ENCODE peak calls at places on chromosomes 3 and 15, in nine cellular contexts. One of them, this sample, is unnamed.

GRCh38 chr3:60856299-60857046 is 394.8 kb downstream of the FHIT start:
- DNase-seq in spleen: no peak
- DNase-seq in GM12878: no peak
- DNase-seq in stomach: no peak
- DNase-seq in ovary: no peak
- DNase-seq in GM12891: no peak
- DNase-seq in A549: no peak
- DNase-seq in right lobe of liver: no peak
- DNase-seq in body of pancreas: no peak
- DNase-seq in this sample: no peak

GRCh38 chr3:179179979-179180758 is 32.0 kb downstream of the PIK3CA start:
- DNase-seq in GM12878: no peak
- DNase-seq in spleen: no peak
- DNase-seq in GM12891: no peak
- DNase-seq in body of pancreas: no peak
- DNase-seq in right lobe of liver: no peak
- DNase-seq in ovary: no peak
- DNase-seq in A549: no peak
- DNase-seq in stomach: no peak
- DNase-seq in this sample: no peak

GRCh38 chr15:38176155-38176554 is 76.5 kb upstream of the SPRED1 start:
- DNase-seq in GM12891: no peak
- DNase-seq in right lobe of liver: no peak
- DNase-seq in spleen: no peak
- DNase-seq in A549: no peak
- DNase-seq in ovary: no peak
- DNase-seq in body of pancreas: no peak
- DNase-seq in GM12878: peak
- DNase-seq in stomach: no peak
- DNase-seq in this sample: no peak

GRCh38 chr3:107064445-107065060 is 312.7 kb upstream of the CCDC54 start:
- DNase-seq in body of pancreas: peak
- DNase-seq in stomach: peak
- DNase-seq in spleen: no peak
- DNase-seq in ovary: peak
- DNase-seq in GM12878: peak
- DNase-seq in GM12891: peak
- DNase-seq in right lobe of liver: peak
- DNase-seq in A549: peak
- DNase-seq in this sample: peak

GRCh38 chr3:158456114-158456513 is 114.9 kb upstream of the MLF1 start:
- DNase-seq in body of pancreas: no peak
- DNase-seq in right lobe of liver: no peak
- DNase-seq in A549: no peak
- DNase-seq in GM12878: no peak
- DNase-seq in stomach: no peak
- DNase-seq in ovary: no peak
- DNase-seq in spleen: no peak
- DNase-seq in GM12891: no peak
- DNase-seq in this sample: no peak

GRCh38 chr3:36248374-36248773 is 131.9 kb upstream of the STAC start:
- DNase-seq in spleen: no peak
- DNase-seq in right lobe of liver: no peak
- DNase-seq in A549: no peak
- DNase-seq in ovary: no peak
- DNase-seq in GM12891: no peak
- DNase-seq in GM12878: no peak
- DNase-seq in stomach: no peak
- DNase-seq in body of pancreas: no peak
- DNase-seq in this sample: no peak

GRCh38 chr15:38463893-38464292 is 10.0 kb downstream of the FAM98B start:
- DNase-seq in stomach: no peak
- DNase-seq in spleen: no peak
- DNase-seq in GM12891: no peak
- DNase-seq in right lobe of liver: no peak
- DNase-seq in GM12878: no peak
- DNase-seq in body of pancreas: no peak
- DNase-seq in A549: no peak
- DNase-seq in ovary: no peak
- DNase-seq in this sample: no peak

GRCh38 chr15:100043069-100043641 is 298.6 kb downstream of the ADAMTS17 start:
- DNase-seq in right lobe of liver: no peak
- DNase-seq in stomach: no peak
- DNase-seq in ovary: no peak
- DNase-seq in GM12878: no peak
- DNase-seq in A549: no peak
- DNase-seq in GM12891: no peak
- DNase-seq in body of pancreas: peak
- DNase-seq in spleen: no peak
- DNase-seq in this sample: no peak

GRCh38 chr3:51819709-51820406 is 40.8 kb upstream of the IQCF6 start:
- DNase-seq in body of pancreas: no peak
- DNase-seq in stomach: no peak
- DNase-seq in right lobe of liver: no peak
- DNase-seq in GM12891: no peak
- DNase-seq in ovary: no peak
- DNase-seq in spleen: no peak
- DNase-seq in GM12878: no peak
- DNase-seq in A549: peak
- DNase-seq in this sample: no peak

GRCh38 chr3:36501568-36502075 is 121.3 kb downstream of the STAC start:
- DNase-seq in body of pancreas: no peak
- DNase-seq in A549: no peak
- DNase-seq in GM12878: no peak
- DNase-seq in spleen: no peak
- DNase-seq in stomach: no peak
- DNase-seq in right lobe of liver: no peak
- DNase-seq in ovary: no peak
- DNase-seq in GM12891: no peak
- DNase-seq in this sample: no peak

GRCh38 chr15:49103002-49103401 is 52.4 kb downstream of the COPS2 start:
- DNase-seq in body of pancreas: no peak
- DNase-seq in stomach: no peak
- DNase-seq in GM12891: no peak
- DNase-seq in spleen: no peak
- DNase-seq in ovary: no peak
- DNase-seq in right lobe of liver: no peak
- DNase-seq in A549: no peak
- DNase-seq in GM12878: no peak
- DNase-seq in this sample: no peak

GRCh38 chr3:187967982-187968381 is 186.0 kb upstream of the LPP start:
- DNase-seq in A549: no peak
- DNase-seq in spleen: no peak
- DNase-seq in right lobe of liver: no peak
- DNase-seq in body of pancreas: no peak
- DNase-seq in stomach: no peak
- DNase-seq in GM12891: no peak
- DNase-seq in ovary: no peak
- DNase-seq in GM12878: no peak
- DNase-seq in this sample: no peak

GRCh38 chr3:50503504-50503903 is at the start of gene CACNA2D2:
- DNase-seq in GM12891: peak
- DNase-seq in A549: peak
- DNase-seq in GM12878: no peak
- DNase-seq in body of pancreas: peak
- DNase-seq in ovary: peak
- DNase-seq in stomach: peak
- DNase-seq in right lobe of liver: peak
- DNase-seq in spleen: peak
- DNase-seq in this sample: peak
- TF ChIP-seq POLR2A in GM12891: no peak
- TF ChIP-seq POLR2A in A549: peak
- TF ChIP-seq POLR2A in GM12878: peak
- TF ChIP-seq POLR2A in body of pancreas: peak
- TF ChIP-seq POLR2A in ovary: peak
- TF ChIP-seq POLR2A in stomach: no peak
- TF ChIP-seq POLR2A in right lobe of liver: peak
- TF ChIP-seq POLR2A in spleen: no peak
- TF ChIP-seq POLR2A in this sample: peak

GRCh38 chr3:9362731-9363530 is at the start of gene THUMPD3:
- DNase-seq in GM12891: peak
- DNase-seq in spleen: peak
- DNase-seq in right lobe of liver: peak
- DNase-seq in GM12878: peak
- DNase-seq in body of pancreas: peak
- DNase-seq in ovary: peak
- DNase-seq in A549: peak
- DNase-seq in stomach: peak
- DNase-seq in this sample: peak
- TF ChIP-seq POLR2A in GM12891: peak
- TF ChIP-seq POLR2A in spleen: no peak
- TF ChIP-seq POLR2A in right lobe of liver: peak
- TF ChIP-seq POLR2A in GM12878: peak
- TF ChIP-seq POLR2A in body of pancreas: peak
- TF ChIP-seq POLR2A in ovary: peak
- TF ChIP-seq POLR2A in A549: peak
- TF ChIP-seq POLR2A in stomach: peak
- TF ChIP-seq POLR2A in this sample: peak

GRCh38 chr3:157097198-157097597 is 62.7 kb downstream of the CCNL1 start:
- DNase-seq in body of pancreas: peak
- DNase-seq in stomach: no peak
- DNase-seq in GM12891: no peak
- DNase-seq in right lobe of liver: no peak
- DNase-seq in A549: no peak
- DNase-seq in GM12878: no peak
- DNase-seq in spleen: no peak
- DNase-seq in ovary: no peak
- DNase-seq in this sample: no peak
- TF ChIP-seq POLR2A in body of pancreas: no peak
- TF ChIP-seq POLR2A in stomach: no peak
- TF ChIP-seq POLR2A in GM12891: no peak
- TF ChIP-seq POLR2A in right lobe of liver: no peak
- TF ChIP-seq POLR2A in A549: no peak
- TF ChIP-seq POLR2A in GM12878: no peak
- TF ChIP-seq POLR2A in spleen: no peak
- TF ChIP-seq POLR2A in ovary: no peak
- TF ChIP-seq POLR2A in this sample: no peak

GRCh38 chr3:46096336-46096735 is 69.1 kb upstream of the XCR1 start:
- DNase-seq in right lobe of liver: no peak
- DNase-seq in spleen: no peak
- DNase-seq in GM12891: no peak
- DNase-seq in body of pancreas: no peak
- DNase-seq in stomach: no peak
- DNase-seq in ovary: no peak
- DNase-seq in GM12878: no peak
- DNase-seq in A549: no peak
- DNase-seq in this sample: no peak

GRCh38 chr3:46097691-46098241 is 70.5 kb upstream of the XCR1 start:
- DNase-seq in GM12878: no peak
- DNase-seq in stomach: no peak
- DNase-seq in ovary: no peak
- DNase-seq in A549: no peak
- DNase-seq in body of pancreas: peak
- DNase-seq in GM12891: no peak
- DNase-seq in spleen: no peak
- DNase-seq in right lobe of liver: no peak
- DNase-seq in this sample: peak

GRCh38 chr3:46096781-46097180 is 69.5 kb upstream of the XCR1 start:
- DNase-seq in body of pancreas: no peak
- DNase-seq in GM12878: no peak
- DNase-seq in GM12891: no peak
- DNase-seq in stomach: no peak
- DNase-seq in ovary: no peak
- DNase-seq in spleen: no peak
- DNase-seq in A549: no peak
- DNase-seq in right lobe of liver: no peak
- DNase-seq in this sample: no peak

GRCh38 chr3:46100812-46101211 is 73.5 kb upstream of the XCR1 start:
- DNase-seq in GM12878: no peak
- DNase-seq in right lobe of liver: no peak
- DNase-seq in GM12891: no peak
- DNase-seq in spleen: no peak
- DNase-seq in body of pancreas: peak
- DNase-seq in A549: no peak
- DNase-seq in stomach: no peak
- DNase-seq in ovary: no peak
- DNase-seq in this sample: no peak

GRCh38 chr3:46098319-46098761 is 71.1 kb upstream of the XCR1 start:
- DNase-seq in stomach: no peak
- DNase-seq in A549: no peak
- DNase-seq in right lobe of liver: no peak
- DNase-seq in spleen: peak
- DNase-seq in ovary: no peak
- DNase-seq in body of pancreas: peak
- DNase-seq in GM12878: peak
- DNase-seq in GM12891: no peak
- DNase-seq in this sample: peak
- TF ChIP-seq POLR2A in stomach: no peak
- TF ChIP-seq POLR2A in A549: no peak
- TF ChIP-seq POLR2A in right lobe of liver: no peak
- TF ChIP-seq POLR2A in spleen: no peak
- TF ChIP-seq POLR2A in ovary: no peak
- TF ChIP-seq POLR2A in body of pancreas: no peak
- TF ChIP-seq POLR2A in GM12878: peak
- TF ChIP-seq POLR2A in GM12891: no peak
- TF ChIP-seq POLR2A in this sample: no peak

DNA sequence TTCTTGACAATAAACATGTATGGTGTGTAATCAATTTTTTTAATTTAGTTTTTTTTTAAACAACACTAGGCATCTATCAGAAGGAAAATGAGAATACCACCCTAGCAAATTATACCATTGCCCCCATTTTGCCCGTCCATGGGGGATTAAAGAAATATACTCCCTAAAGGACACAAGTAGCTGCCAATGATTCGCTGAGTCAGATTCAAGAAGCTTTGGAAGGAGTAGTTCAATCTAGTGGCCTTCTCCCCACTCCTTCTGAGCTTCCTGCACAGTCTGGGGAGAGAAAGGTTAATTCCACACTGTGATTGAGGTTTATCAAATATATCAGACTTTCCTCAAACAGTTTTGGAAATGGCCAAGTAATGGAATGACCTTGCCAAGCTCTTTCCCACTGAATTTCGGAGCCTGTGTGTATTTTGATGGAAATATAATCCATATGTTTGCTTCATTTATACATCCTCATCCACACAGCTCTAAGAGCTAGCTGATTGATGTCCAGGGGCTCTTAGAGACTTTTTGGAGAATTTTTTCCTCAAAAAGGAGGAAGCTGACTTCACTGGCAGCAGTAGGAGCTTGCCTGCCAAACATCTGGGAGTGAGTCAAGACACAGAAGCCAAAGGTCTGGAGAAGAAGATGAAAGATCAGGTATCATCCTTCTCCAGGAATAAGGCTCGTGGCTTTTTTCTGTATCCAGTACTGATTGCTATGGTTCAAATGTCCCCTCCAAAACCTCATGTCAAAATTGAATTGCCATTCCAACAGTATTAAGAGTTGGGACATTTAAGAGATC is 478.5 kb upstream of the PROK2 start:
- DNase-seq in body of pancreas: no peak
- DNase-seq in right lobe of liver: no peak
- DNase-seq in ovary: no peak
- DNase-seq in A549: no peak
- DNase-seq in spleen: no peak
- DNase-seq in stomach: no peak
- DNase-seq in GM12891: no peak
- DNase-seq in GM12878: no peak
- DNase-seq in this sample: no peak
- TF ChIP-seq POLR2A in body of pancreas: no peak
- TF ChIP-seq POLR2A in right lobe of liver: no peak
- TF ChIP-seq POLR2A in ovary: no peak
- TF ChIP-seq POLR2A in A549: no peak
- TF ChIP-seq POLR2A in spleen: no peak
- TF ChIP-seq POLR2A in stomach: no peak
- TF ChIP-seq POLR2A in GM12891: no peak
- TF ChIP-seq POLR2A in GM12878: no peak
- TF ChIP-seq POLR2A in this sample: no peak

This sample was measured in uterus.